ENCODE peak calls at places on chromosomes 13 and 19, in ten cellular contexts. Q is globus pallidus; J is left ventricle myocardium superior; C is stimulated activated CD4-positive, alpha-beta T cell treated with anti-CD3 and anti-CD28 coated beads, Interleukin-4, amount 100 ng/mL, for 48 hours; G is right cardiac atrium; X is HEK293T; D is ascending aorta; K is stimulated activated CD8-positive, alpha-beta memory T cell treated with anti-CD3 and anti-CD28 coated beads, Interleukin-15, amount 100 ng/mL, for 48 hours; F is HFFc6; L is cardiac muscle cell. U is an unnamed sample.

GRCh38 chr19:10625003-10625761 is at the start of gene SLC44A2:
- DNase-seq in G (peak; percentile 95), K (no peak), F (peak; percentile 52), D (no peak), L (peak; percentile 91), Q (peak; percentile 85), J (peak; percentile 91), C (no peak), X (no peak), U (peak; percentile 88)

GRCh38 chr19:1683869-1684572 is 31.6 kb upstream of the TCF3 start:
- DNase-seq in F (no peak), X (no peak), Q (no peak), L (no peak), D (no peak), C (no peak), J (no peak), K (no peak), G (no peak), U (no peak)

GRCh38 chr13:76888421-76888820 is 2.2 kb upstream of the KCTD12 start:
- DNase-seq in Q (no peak), C (no peak), F (no peak), L (peak; percentile 8), D (no peak), G (no peak), J (no peak), X (no peak), K (no peak), U (no peak)

GRCh38 chr19:38650180-38650775 is 2.8 kb downstream of the ACTN4 start:
- DNase-seq in C (no peak), X (no peak), G (peak; percentile 33), D (no peak), L (no peak), J (no peak), K (no peak), Q (no peak), F (no peak), U (no peak)

GRCh38 chr19:51439021-51439465 is 19.2 kb downstream of the SIGLEC8 start:
- DNase-seq in G (no peak), Q (no peak), C (no peak), K (no peak), F (peak; percentile 15), J (no peak), D (no peak), L (peak; percentile 6), X (no peak), U (no peak)

GRCh38 chr19:6274756-6275155 is 5.0 kb downstream of the MLLT1 start:
- DNase-seq in L (no peak), F (no peak), J (peak; percentile 70), X (no peak), D (no peak), G (peak; percentile 68), K (no peak), Q (no peak), C (no peak), U (no peak)

GRCh38 chr13:66926200-66926850 is 303.8 kb downstream of the PCDH9 start:
- DNase-seq in F (no peak), C (no peak), Q (no peak), X (no peak), G (no peak), L (no peak), D (no peak), J (no peak), K (no peak), U (no peak)

GRCh38 chr13:50691682-50692263 is 151.7 kb downstream of the DLEU7 start:
- DNase-seq in L (peak; percentile 23), G (no peak), K (no peak), X (no peak), F (no peak), D (no peak), Q (no peak), C (no peak), J (no peak), U (no peak)

GRCh38 chr19:6509118-6509971 is 7.2 kb upstream of the TUBB4A start:
- DNase-seq in Q (peak; percentile 97), K (no peak), C (no peak), J (peak; percentile 42), G (no peak), L (no peak), D (no peak), F (no peak), X (no peak), U (no peak)

GRCh38 chr13:27283906-27284523 is 13.4 kb downstream of the RASL11A start:
- DNase-seq in L (no peak), G (peak; percentile 60), X (no peak), C (no peak), D (no peak), K (no peak), J (no peak), F (peak; percentile 30), Q (peak; percentile 72), U (no peak)